ENCODE peak calls at places on chromosomes 16 and 17, in six cellular contexts. Y is endothelial cell of umbilical vein, W is tibial nerve, U is left ventricle myocardium inferior, I is pancreas, H is fibroblast of the aortic adventitia. D is an unnamed sample.
A peak's percentile ranks its signal among the peaks of the same experiment; 100 is the strongest.

GRCh38 chr17:5413682-5414081 is 5.8 kb downstream of the NUP88 start:
- DNase-seq in W (no peak), Y (peak; percentile 76), U (no peak), I (no peak), H (peak; percentile 94), D (peak; percentile 80)

GRCh38 chr17:78716814-78717393 is 65.2 kb downstream of the CYTH1 start:
- DNase-seq in I (peak; percentile 88), U (peak; percentile 76), W (peak; percentile 58), H (peak; percentile 55), Y (peak; percentile 57), D (peak; percentile 41)

GRCh38 chr17:2398655-2399571 is 1.9 kb downstream of the MNT start:
- DNase-seq in I (peak; percentile 61), W (peak; percentile 49), Y (peak; percentile 88), H (peak; percentile 75), U (peak; percentile 56), D (peak; percentile 83)

GRCh38 chr16:66846831-66847230 is 2.6 kb downstream of the CA7 start:
- DNase-seq in W (no peak), I (no peak), Y (no peak), U (no peak), H (no peak), D (no peak)

GRCh38 chr16:2233872-2234812 is 2.1 kb upstream of the DNASE1L2 start:
- DNase-seq in U (no peak), I (no peak), Y (no peak), H (no peak), W (no peak), D (no peak)

GRCh38 chr17:18031955-18032354 is 7.0 kb downstream of the ATPAF2 start:
- DNase-seq in U (no peak), H (no peak), I (no peak), Y (peak; percentile 87), W (no peak), D (peak; percentile 58)

GRCh38 chr17:3759597-3760216 is 36.0 kb downstream of the HASPIN start:
- DNase-seq in Y (no peak), I (no peak), U (no peak), H (no peak), W (no peak), D (no peak)

GRCh38 chr16:29312835-29313558 is 93.5 kb downstream of the NPIPB11 start:
- DNase-seq in Y (no peak), H (no peak), I (no peak), W (no peak), U (no peak), D (no peak)

GRCh38 chr16:9159839-9160550 is 68.6 kb downstream of the HAPSTR1 start:
- DNase-seq in Y (peak; percentile 44), H (peak; percentile 69), I (peak; percentile 44), U (peak; percentile 33), W (no peak), D (peak; percentile 59)

GRCh38 chr16:55701442-55702319 is 45.9 kb downstream of the SLC6A2 start:
- DNase-seq in W (no peak), U (peak; percentile 45), Y (peak; percentile 49), I (peak; percentile 46), H (peak; percentile 51), D (peak; percentile 59)

GRCh38 chr17:77392376-77393273 is 251.9 kb downstream of the SEC14L1 start:
- DNase-seq in Y (no peak), W (no peak), H (peak; percentile 74), I (peak; percentile 57), U (peak; percentile 69), D (no peak)

GRCh38 chr17:56681561-56682266 is 88.2 kb downstream of the NOG start:
- DNase-seq in Y (peak; percentile 82), U (no peak), W (no peak), H (peak; percentile 61), I (no peak), D (peak; percentile 65)

GRCh38 chr17:39402890-39403605 is 1.6 kb upstream of the FBXL20 start:
- DNase-seq in H (no peak), U (no peak), I (peak; percentile 3), W (no peak), Y (no peak), D (no peak)
- H3K4me3 ChIP-seq in H (no peak overlapping the region), U (peak overlapping the region; percentile 97), I (no peak overlapping the region), W (no peak overlapping the region), Y (no peak overlapping the region), D (no peak overlapping the region)

GRCh38 chr17:60358611-60359225 is 33.2 kb downstream of the USP32 start:
- DNase-seq in H (no peak), Y (no peak), U (no peak), W (no peak), I (no peak), D (no peak)
- TF ChIP-seq CTCF in H (no peak), Y (no peak), U (no peak), W (no peak), I (no peak), D (no peak)

DNA sequence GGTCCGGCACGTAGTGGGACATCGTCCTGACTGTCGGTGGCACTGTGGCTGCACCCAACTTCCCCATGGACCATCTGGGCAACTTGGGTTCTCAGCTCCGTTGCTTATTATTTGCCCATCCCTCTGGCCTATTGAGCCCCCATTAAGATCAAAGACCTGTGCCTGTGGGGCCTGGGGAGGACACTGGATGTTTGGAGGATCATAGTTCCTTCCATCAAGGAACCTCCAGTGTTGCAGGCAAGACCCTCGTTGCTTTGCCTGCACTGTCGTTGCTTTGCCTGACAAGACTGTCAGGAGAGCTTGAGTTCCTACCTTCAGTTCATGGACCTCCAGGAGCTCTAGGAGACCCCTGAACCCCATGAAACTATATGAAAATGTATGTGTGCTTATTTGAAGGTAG is 127.2 kb downstream of the CCDC144A start:
- DNase-seq in H (no peak), U (no peak), W (no peak), Y (no peak), I (no peak), D (no peak)
- H3K4me3 ChIP-seq in H (no peak overlapping the region), U (no peak overlapping the region), W (no peak overlapping the region), Y (no peak overlapping the region), I (no peak overlapping the region), D (no peak overlapping the region)

GRCh38 chr16:85209526-85210121 is 97.4 kb upstream of the CIBAR2 start:
- DNase-seq in H (no peak), U (peak; percentile 72), I (peak; percentile 38), W (no peak), Y (no peak), D (no peak)
- TF ChIP-seq CTCF in H (no peak), U (peak; percentile 8), I (no peak), W (no peak), Y (no peak), D (no peak)

DNA sequence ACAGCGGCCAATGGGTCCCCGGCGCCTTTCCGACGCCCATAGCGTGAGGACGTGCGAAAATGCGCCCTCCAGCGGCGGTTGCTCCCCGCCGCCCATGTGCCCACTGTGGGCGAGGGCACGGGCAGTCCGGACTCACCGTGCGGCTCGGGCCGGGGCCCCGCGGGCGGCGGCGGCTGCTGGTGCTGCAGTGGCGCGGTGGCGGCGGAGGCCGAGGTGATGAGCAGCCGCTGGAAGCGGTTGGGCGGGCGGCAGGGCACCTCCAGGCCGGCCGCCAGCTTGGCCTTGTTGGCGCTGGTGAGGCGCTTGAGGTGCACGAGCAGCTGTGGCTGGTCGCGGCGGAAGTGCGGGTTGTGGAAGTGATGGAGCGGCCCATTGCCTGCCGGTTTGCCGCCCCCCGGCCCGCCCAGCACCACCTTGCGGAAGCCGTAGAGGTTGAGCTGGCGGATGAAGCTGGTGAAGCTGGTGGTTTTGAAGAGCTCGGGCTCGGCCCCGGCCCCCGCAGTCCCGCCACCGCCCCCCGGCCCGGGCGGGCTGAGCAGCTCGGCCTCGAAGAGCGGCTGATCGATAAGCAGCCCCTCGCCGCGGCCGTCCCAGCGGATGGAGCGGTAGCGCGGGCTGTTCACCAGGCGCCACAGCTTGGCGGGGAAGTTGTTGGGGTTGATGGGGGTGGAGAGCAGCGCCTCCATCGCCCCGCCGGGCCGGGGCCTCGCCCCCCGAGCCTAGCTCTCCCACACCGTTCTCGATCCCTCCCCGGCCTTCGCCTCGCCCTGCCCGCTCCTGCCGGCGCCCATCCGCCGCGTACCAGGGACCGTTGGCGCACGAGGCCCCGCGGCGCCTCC is at the start of gene HSF5:
- DNase-seq in H (no peak), Y (peak; percentile 19), W (no peak), I (no peak), U (peak; percentile 27), D (peak; percentile 6)
- H3K4me3 ChIP-seq in H (no peak within 1 kb of the TSS), Y (no peak within 1 kb of the TSS), W (no peak within 1 kb of the TSS), I (peak within 1 kb of the TSS; percentile 8), U (no peak within 1 kb of the TSS), D (no peak within 1 kb of the TSS)

DNA sequence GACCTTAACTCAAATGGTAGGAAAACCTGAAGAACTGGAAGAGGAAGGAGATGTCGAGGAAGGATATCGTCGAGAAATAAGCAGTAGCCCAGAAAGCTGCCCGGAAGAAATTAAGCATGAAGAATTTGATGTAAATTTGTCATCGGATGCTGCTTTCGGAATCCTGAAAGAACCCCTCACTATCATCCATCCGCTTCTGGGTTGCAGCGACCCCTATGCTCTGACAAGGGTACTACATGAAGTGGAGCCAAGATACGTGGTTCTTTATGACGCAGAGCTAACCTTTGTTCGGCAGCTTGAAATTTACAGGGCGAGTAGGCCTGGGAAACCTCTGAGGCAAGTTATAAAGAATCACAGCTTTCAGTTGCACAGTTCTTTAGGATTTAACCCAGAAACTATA is 15.5 kb downstream of the ERCC4 start:
- DNase-seq in W (no peak), Y (no peak), I (no peak), H (no peak), U (no peak), D (no peak)
- TF ChIP-seq CTCF in W (no peak), Y (peak; percentile 50), I (no peak), H (peak; percentile 62), U (peak; percentile 50), D (peak; percentile 57)

D was measured in fibroblast of pulmonary artery.